ENCODE peak calls at places on chromosomes 2 and 18, in seven cellular contexts. E, D, N, I, A, Q and C are unnamed samples.

GRCh38 chr2:199258291-199258690 is 199.4 kb downstream of the SATB2 start:
- DNase-seq in E (no peak), N (no peak), A (no peak), D (no peak), I (no peak), Q (no peak), C (no peak)

GRCh38 chr2:169664978-169665930 is 29.0 kb downstream of the CFAP210 start:
- DNase-seq in Q (no peak), N (no peak), I (no peak), D (no peak), E (no peak), A (no peak), C (no peak)

GRCh38 chr2:38279201-38279600 is 97.9 kb downstream of the ATL2 start:
- DNase-seq in N (no peak), I (no peak), D (no peak), A (no peak), E (no peak), Q (no peak), C (no peak)

GRCh38 chr2:199749571-199749970 is 101.4 kb downstream of the FTCDNL1 start:
- DNase-seq in E (no peak), N (no peak), I (no peak), D (no peak), Q (no peak), A (no peak), C (no peak)

GRCh38 chr2:106990307-106990706 is 104.3 kb upstream of the ST6GAL2 start:
- DNase-seq in N (peak), D (no peak), Q (peak), E (no peak), A (no peak), I (no peak), C (no peak)

GRCh38 chr18:26419746-26420145 is 128.6 kb downstream of the KCTD1 start:
- DNase-seq in Q (no peak), I (no peak), E (no peak), N (no peak), D (no peak), A (no peak), C (no peak)

GRCh38 chr2:113977660-113978523 is 88.0 kb downstream of the ACTR3 start:
- DNase-seq in E (no peak), I (no peak), A (no peak), D (peak), Q (no peak), N (peak), C (peak)

GRCh38 chr2:79259296-79259695 is 99.7 kb upstream of the REG3A start:
- DNase-seq in Q (no peak), A (no peak), N (no peak), D (no peak), I (no peak), E (no peak), C (no peak)

GRCh38 chr18:3236470-3236869 is 11.1 kb upstream of the MYL12A start:
- DNase-seq in A (no peak), E (no peak), I (no peak), Q (no peak), N (no peak), D (no peak), C (peak)

GRCh38 chr18:39523281-39523680 is 1957.7 kb upstream of the CELF4 start:
- DNase-seq in I (no peak), D (peak), E (no peak), A (no peak), Q (peak), N (peak), C (peak)

GRCh38 chr2:195425328-195425727 is 231.7 kb upstream of the SLC39A10 start:
- DNase-seq in I (no peak), D (no peak), E (no peak), N (no peak), A (no peak), Q (no peak), C (no peak)

GRCh38 chr2:179899666-179900065 is 38.3 kb upstream of the ZNF385B start:
- DNase-seq in E (no peak), A (no peak), D (no peak), N (no peak), I (no peak), Q (no peak), C (no peak)

GRCh38 chr18:57737661-57738060 is 65.5 kb downstream of the ATP8B1 start:
- DNase-seq in Q (peak), I (no peak), A (no peak), N (peak), E (no peak), D (peak), C (peak)

GRCh38 chr2:10449838-10450691 is 1.9 kb upstream of the ODC1 start:
- DNase-seq in Q (no peak), I (no peak), A (no peak), D (peak), N (no peak), E (no peak), C (no peak)

GRCh38 chr2:9336209-9336533 is 87.2 kb downstream of the ITGB1BP1 start:
- DNase-seq in D (no peak), N (peak), E (peak), I (no peak), Q (no peak), A (no peak), C (peak)

GRCh38 chr2:196314780-196315179 is 143.4 kb upstream of the STK17B start:
- DNase-seq in D (no peak), N (no peak), I (no peak), Q (no peak), E (no peak), A (no peak), C (no peak)

GRCh38 chr2:48482313-48482712 is 47.6 kb upstream of the STON1 start:
- DNase-seq in Q (no peak), E (no peak), N (no peak), A (no peak), D (no peak), I (no peak), C (no peak)

GRCh38 chr18:49664086-49664890 is 102.4 kb downstream of the LIPG start:
- DNase-seq in E (no peak), A (no peak), N (no peak), I (no peak), D (no peak), Q (no peak), C (no peak)

GRCh38 chr2:119608553-119608952 is 64.3 kb downstream of the CFAP221 start:
- DNase-seq in N (no peak), A (no peak), Q (no peak), I (no peak), E (no peak), D (no peak), C (no peak)

GRCh38 chr18:8839285-8839684 is 133.9 kb downstream of the MTCL1 start:
- DNase-seq in Q (no peak), D (no peak), A (no peak), I (no peak), E (no peak), N (peak), C (no peak)

GRCh38 chr2:199490049-199490448 is 32.3 kb upstream of the SATB2 start:
- DNase-seq in N (no peak), D (no peak), I (no peak), A (no peak), Q (no peak), E (no peak), C (no peak)

GRCh38 chr2:88066543-88066942 is 1.1 kb upstream of the SMYD1 start:
- DNase-seq in D (no peak), Q (no peak), I (no peak), A (no peak), N (no peak), E (no peak), C (no peak)

GRCh38 chr2:238108423-238109201 is 8.5 kb downstream of the ESPNL start:
- DNase-seq in E (no peak), A (no peak), I (no peak), N (no peak), Q (no peak), D (no peak), C (no peak)

GRCh38 chr2:218831378-218831990 is at the start of gene PRKAG3:
- DNase-seq in I (no peak), A (no peak), N (no peak), D (no peak), Q (no peak), E (no peak), C (no peak)

GRCh38 chr2:165899311-165899710 is 54.3 kb downstream of the TTC21B start:
- DNase-seq in I (no peak), Q (no peak), D (no peak), N (no peak), E (no peak), A (no peak), C (no peak)

GRCh38 chr18:35641916-35642315 is 60.4 kb downstream of the GALNT1 start:
- DNase-seq in A (no peak), E (no peak), N (peak), D (no peak), Q (no peak), I (no peak), C (no peak)

GRCh38 chr2:100394111-100394641 is 23.3 kb downstream of the CHST10 start:
- DNase-seq in N (no peak), D (no peak), A (no peak), E (no peak), I (no peak), Q (no peak), C (no peak)

GRCh38 chr2:69567157-69567908 is 76.2 kb downstream of the AAK1 start:
- DNase-seq in Q (peak), I (no peak), A (no peak), N (no peak), E (no peak), D (no peak), C (peak)

GRCh38 chr2:240392084-240392947 is 43.1 kb upstream of the GPC1 start:
- DNase-seq in E (no peak), N (peak), D (no peak), I (no peak), A (no peak), Q (no peak), C (no peak)

GRCh38 chr2:37689751-37690150 is 18.3 kb upstream of the CDC42EP3 start:
- DNase-seq in E (no peak), Q (no peak), A (no peak), D (no peak), N (no peak), I (no peak), C (no peak)

GRCh38 chr2:204871246-204871953 is 326.1 kb downstream of the PARD3B start:
- DNase-seq in I (no peak), Q (peak), A (no peak), D (peak), E (no peak), N (peak), C (no peak)

GRCh38 chr2:197813093-197813787 is 8.8 kb downstream of the PLCL1 start:
- DNase-seq in N (peak), I (no peak), Q (no peak), A (no peak), E (no peak), D (peak), C (peak)

GRCh38 chr2:229714080-229714735 is at the start of gene DNER:
- DNase-seq in N (no peak), A (peak), E (peak), Q (no peak), D (peak), I (no peak), C (no peak)

GRCh38 chr2:72004976-72005375 is 142.7 kb downstream of the CYP26B1 start:
- DNase-seq in Q (no peak), A (no peak), E (no peak), D (no peak), I (no peak), N (no peak), C (no peak)

GRCh38 chr18:58337688-58338087 is 291.2 kb downstream of the ALPK2 start:
- DNase-seq in E (no peak), I (no peak), Q (no peak), D (no peak), A (no peak), N (no peak), C (no peak)

GRCh38 chr2:65845442-65846182 is 413.2 kb upstream of the SPRED2 start:
- DNase-seq in D (no peak), A (no peak), E (no peak), N (no peak), Q (no peak), I (no peak), C (no peak)